ENCODE peak calls at places on chromosomes 5 and 9, in ten cellular contexts. A is cardiac muscle cell, L is tibial artery, K is choroid plexus epithelial cell, P is fibroblast of pulmonary artery, M is epithelial cell of esophagus, Z is heart right ventricle, Y is Calu3, O is type B pancreatic cell, S is mucosa of descending colon. F is an unnamed sample.

GRCh38 chr5:138352071-138352721 is at the start of gene KDM3B:
- DNase-seq in A (peak; percentile 90), L (peak; percentile 73), K (peak; percentile 85), P (peak; percentile 86), M (peak; percentile 86), Z (peak; percentile 88), Y (peak; percentile 98), O (peak; percentile 99), S (peak; percentile 92), F (peak; percentile 86)

GRCh38 chr9:21684231-21684630 is 118.2 kb upstream of the MTAP start:
- DNase-seq in A (no peak), L (no peak), K (no peak), P (no peak), M (peak; percentile 40), Z (no peak), Y (no peak), O (no peak), S (no peak), F (no peak)

GRCh38 chr5:76733049-76733417 is 17.1 kb downstream of the F2R start:
- DNase-seq in A (no peak), L (no peak), K (no peak), P (no peak), M (no peak), Z (no peak), Y (no peak), O (no peak), S (no peak), F (no peak)

GRCh38 chr5:89972901-89973300 is 436.7 kb downstream of the CETN3 start:
- DNase-seq in A (peak; percentile 46), L (no peak), K (no peak), P (peak; percentile 66), M (peak; percentile 61), Z (no peak), Y (no peak), O (no peak), S (no peak), F (no peak)

GRCh38 chr9:95874989-95875304 is 544 bp upstream of the ERCC6L2 start:
- DNase-seq in A (peak; percentile 54), L (peak; percentile 48), K (peak; percentile 50), P (peak; percentile 43), M (peak; percentile 54), Z (peak; percentile 64), Y (peak; percentile 22), O (no peak), S (peak; percentile 82), F (peak; percentile 51)

GRCh38 chr5:138649775-138650174 is 74.6 kb upstream of the HSPA9 start:
- DNase-seq in A (no peak), L (no peak), K (no peak), P (no peak), M (no peak), Z (no peak), Y (no peak), O (no peak), S (no peak), F (no peak)

GRCh38 chr5:69152731-69153130 is 14.2 kb upstream of the CCNB1 start:
- DNase-seq in A (no peak), L (no peak), K (no peak), P (no peak), M (no peak), Z (no peak), Y (no peak), O (no peak), S (no peak), F (no peak)

GRCh38 chr5:67188274-67188857 is 8.2 kb downstream of the CD180 start:
- DNase-seq in A (no peak), L (no peak), K (no peak), P (no peak), M (no peak), Z (no peak), Y (no peak), O (no peak), S (no peak), F (no peak)

GRCh38 chr5:35212006-35212982 is 18.0 kb downstream of the PRLR start:
- DNase-seq in A (no peak), L (no peak), K (no peak), P (no peak), M (no peak), Z (no peak), Y (no peak), O (no peak), S (no peak), F (no peak)

GRCh38 chr9:116278326-116278725 is 124.7 kb downstream of the PAPPA start:
- DNase-seq in A (no peak), L (no peak), K (peak; percentile 23), P (peak; percentile 34), M (no peak), Z (no peak), Y (no peak), O (no peak), S (no peak), F (no peak)

GRCh38 chr9:7439355-7439978 is 360.1 kb downstream of the DMAC1 start:
- DNase-seq in A (peak; percentile 53), L (no peak), K (peak; percentile 3), P (peak; percentile 3), M (peak; percentile 56), Z (no peak), Y (no peak), O (no peak), S (no peak), F (peak; percentile 78)

GRCh38 chr5:1279443-1280151 is 15.3 kb downstream of the TERT start:
- DNase-seq in A (no peak), L (no peak), K (no peak), P (no peak), M (no peak), Z (no peak), Y (no peak), O (no peak), S (peak; percentile 43), F (no peak)

GRCh38 chr9:86116425-86116824 is 17.1 kb upstream of the GOLM1 start:
- DNase-seq in A (no peak), L (no peak), K (no peak), P (no peak), M (no peak), Z (no peak), Y (no peak), O (no peak), S (no peak), F (no peak)

GRCh38 chr9:130938652-130939404 is at the start of gene FIBCD1:
- DNase-seq in A (peak; percentile 38), L (no peak), K (peak; percentile 25), P (no peak), M (peak; percentile 52), Z (no peak), Y (peak; percentile 66), O (no peak), S (peak; percentile 68), F (no peak)

GRCh38 chr5:120160120-120160895 is 303.8 kb upstream of the PRR16 start:
- DNase-seq in A (no peak), L (no peak), K (peak; percentile 56), P (peak; percentile 45), M (peak; percentile 93), Z (no peak), Y (no peak), O (no peak), S (no peak), F (peak; percentile 94)

GRCh38 chr9:94900222-94901018 is 173.9 kb downstream of the AOPEP start:
- DNase-seq in A (peak; percentile 97), L (no peak), K (peak; percentile 98), P (peak; percentile 98), M (peak; percentile 87), Z (no peak), Y (no peak), O (no peak), S (no peak), F (peak; percentile 94)

GRCh38 chr9:31089822-31090221 is 1294.6 kb upstream of the ACO1 start:
- DNase-seq in A (peak; percentile 54), L (no peak), K (peak; percentile 69), P (peak; percentile 53), M (peak; percentile 61), Z (no peak), Y (peak; percentile 4), O (no peak), S (no peak), F (peak; percentile 33)

GRCh38 chr5:173565491-173566038 is 50.9 kb downstream of the BOD1 start:
- DNase-seq in A (no peak), L (no peak), K (no peak), P (no peak), M (no peak), Z (no peak), Y (no peak), O (no peak), S (no peak), F (no peak)

DNA sequence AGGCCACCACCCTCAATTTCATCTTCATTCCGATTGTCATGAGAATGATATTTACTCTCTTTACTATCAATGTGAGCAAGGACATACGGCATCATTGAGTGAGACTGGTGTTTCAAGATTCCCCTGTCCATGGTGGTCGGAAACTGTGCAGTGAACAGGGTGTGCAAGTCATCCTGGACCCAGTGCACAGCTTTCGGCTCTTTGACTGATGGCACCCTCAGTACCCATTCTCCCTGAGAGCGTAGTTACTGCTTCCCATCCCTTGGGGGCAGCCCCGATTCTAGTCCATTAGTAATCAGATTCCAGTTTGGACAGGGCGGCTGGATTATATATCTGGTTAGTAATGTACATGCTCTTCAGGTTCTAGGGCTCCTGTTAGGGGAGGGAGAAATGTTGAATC is 61.7 kb upstream of the SUB1 start:
- DNase-seq in A (no peak), L (no peak), K (no peak), P (no peak), M (no peak), Z (no peak), Y (peak; percentile 24), O (no peak), S (no peak), F (no peak)
- TF ChIP-seq CTCF in A (no peak), L (no peak), K (peak; percentile 46), P (no peak), M (no peak), Z (no peak), Y (no peak), O (no peak), S (no peak), F (no peak)

GRCh38 chr5:139690385-139691274 is 42.5 kb downstream of the CXXC5 start:
- DNase-seq in A (peak; percentile 72), L (no peak), K (peak; percentile 75), P (peak; percentile 50), M (no peak), Z (no peak), Y (no peak), O (no peak), S (no peak), F (no peak)
- TF ChIP-seq CTCF in A (no peak), L (no peak), K (no peak), P (no peak), M (no peak), Z (no peak), Y (no peak), O (no peak), S (no peak), F (no peak)

DNA sequence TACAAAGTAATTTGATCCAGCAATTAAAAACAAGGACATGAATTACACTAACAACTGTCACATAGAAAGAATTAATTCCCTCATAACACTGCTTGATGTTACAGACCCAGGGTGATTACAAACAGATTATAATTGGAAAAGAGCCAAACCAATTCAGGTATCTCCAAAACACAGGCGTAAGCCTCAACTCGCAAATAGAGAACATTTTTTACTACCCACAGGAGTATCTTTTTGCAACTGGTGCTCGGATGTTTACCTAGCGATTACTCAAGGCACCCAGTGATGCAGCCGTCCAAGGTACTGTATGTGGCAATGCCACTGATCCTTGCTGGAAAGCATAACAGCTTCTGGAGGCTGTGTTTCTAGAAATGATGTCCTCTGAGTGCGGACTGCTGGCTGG is 386.1 kb upstream of the KIF2A start:
- DNase-seq in A (no peak), L (no peak), K (peak; percentile 33), P (no peak), M (peak; percentile 95), Z (no peak), Y (peak; percentile 64), O (no peak), S (no peak), F (peak; percentile 92)
- TF ChIP-seq CTCF in A (no peak), L (no peak), K (no peak), P (no peak), M (no peak), Z (no peak), Y (no peak), O (no peak), S (no peak), F (no peak)

GRCh38 chr9:134204991-134205578 is 40.7 kb upstream of the RNU6ATAC start:
- DNase-seq in A (peak; percentile 56), L (no peak), K (peak; percentile 70), P (peak; percentile 31), M (no peak), Z (peak; percentile 7), Y (no peak), O (no peak), S (peak; percentile 12), F (no peak)
- TF ChIP-seq CTCF in A (no peak), L (no peak), K (no peak), P (no peak), M (no peak), Z (no peak), Y (no peak), O (no peak), S (no peak), F (no peak)